ENCODE peak calls at places on chromosomes 5 and 9, in nine cellular contexts. S is stimulated activated effector memory CD8-positive, alpha-beta T cell treated with anti-CD3 and anti-CD28 coated beads, Interleukin-12 subunit alpha, Interleukin-12 subunit beta, amount 100 ng/mL, for 72 hours; F is tibial nerve; K is anterior cingulate cortex; E is effector memory CD4-positive, alpha-beta T cell; J is NCI-H510A; M is psoas muscle; Q is GM12878; U is substantia nigra. R is an unnamed sample.

GRCh38 chr5:59276886-59277514 is 616.5 kb downstream of the PDE4D start:
- DNase-seq in K (no peak), S (no peak), Q (no peak), J (no peak), M (no peak), E (no peak), U (no peak), F (no peak), R (no peak)

GRCh38 chr5:127556609-127557348 is 39.3 kb downstream of the PRRC1 start:
- DNase-seq in J (no peak), K (no peak), U (no peak), F (no peak), Q (no peak), E (no peak), M (no peak), S (no peak), R (no peak)

GRCh38 chr5:94623026-94623425 is 4.6 kb downstream of the SLF1 start:
- DNase-seq in M (no peak), U (no peak), J (no peak), E (no peak), Q (no peak), K (no peak), F (no peak), S (no peak), R (no peak)

GRCh38 chr9:130193531-130194405 is 21.6 kb downstream of the NCS1 start:
- DNase-seq in S (no peak), E (no peak), K (no peak), J (peak; percentile 51), Q (no peak), U (no peak), M (no peak), F (no peak), R (no peak)

GRCh38 chr5:119286516-119287488 is 69.0 kb upstream of the TNFAIP8 start:
- DNase-seq in E (no peak), S (no peak), M (no peak), Q (no peak), U (no peak), J (no peak), F (no peak), K (no peak), R (no peak)

GRCh38 chr9:92406506-92406905 is 2.1 kb upstream of the OGN start:
- DNase-seq in Q (peak; percentile 21), M (no peak), J (no peak), U (peak; percentile 4), S (no peak), E (peak; percentile 16), F (no peak), K (peak; percentile 13), R (no peak)

GRCh38 chr9:132744881-132745761 is 74.9 kb downstream of the GTF3C4 start:
- DNase-seq in S (no peak), U (no peak), F (no peak), E (no peak), J (peak; percentile 12), K (no peak), Q (no peak), M (no peak), R (no peak)

GRCh38 chr9:68702493-68702892 is 2.5 kb upstream of the PIP5K1B start:
- DNase-seq in F (no peak), J (no peak), U (no peak), E (no peak), Q (no peak), S (no peak), K (no peak), M (no peak), R (no peak)

GRCh38 chr9:133534346-133535284 is at the start of gene ADAMTSL2:
- DNase-seq in Q (no peak), E (no peak), U (peak; percentile 66), K (peak; percentile 44), M (peak; percentile 82), F (no peak), S (no peak), J (peak; percentile 74), R (peak; percentile 89)

GRCh38 chr5:4720831-4721230 is 419.3 kb upstream of the ADAMTS16 start:
- DNase-seq in S (no peak), F (no peak), K (no peak), E (no peak), J (no peak), U (no peak), M (no peak), Q (no peak), R (no peak)

R was measured in SW480.